ENCODE peak calls at places on chromosomes 6 and 20, in five cellular contexts. Q is stomach, Y is heart left ventricle, O is GM23248, J is hepatocyte. Z is an unnamed sample. For H3K36me3, the result is how much of the 10 kb centered on the place peaks cover.

GRCh38 chr6:155287762-155288161 is 23.9 kb downstream of the CLDN20 start:
- DNase-seq in Q (no peak), Y (no peak), O (no peak), J (no peak), Z (no peak)

GRCh38 chr6:4459032-4459431 is 317.2 kb upstream of the CDYL start:
- DNase-seq in Q (no peak), Y (no peak), O (peak), J (peak), Z (no peak)

GRCh38 chr20:8454137-8454712 is 322.2 kb downstream of the PLCB1 start:
- DNase-seq in Q (no peak), Y (no peak), O (peak), J (peak), Z (no peak)

GRCh38 chr6:74091133-74091793 is 395.3 kb downstream of the CD109 start:
- DNase-seq in Q (no peak), Y (no peak), O (peak), J (peak), Z (no peak)

GRCh38 chr20:58691773-58692578 is 624 bp upstream of the NPEPL1 start:
- DNase-seq in Q (peak), Y (peak), O (peak), J (no peak), Z (peak)

GRCh38 chr6:54194067-54194466 is 82.8 kb downstream of the MLIP start:
- DNase-seq in Q (no peak), Y (no peak), O (peak), J (peak), Z (no peak)

GRCh38 chr6:27209659-27210269 is 37.7 kb upstream of the PRSS16 start:
- DNase-seq in Q (no peak), Y (no peak), O (no peak), J (no peak), Z (no peak)

GRCh38 chr20:62736407-62737071 is 27.9 kb downstream of the NTSR1 start:
- DNase-seq in Q (no peak), Y (no peak), O (no peak), J (no peak), Z (peak)

GRCh38 chr20:46119028-46119546 is 973 bp downstream of the CD40 start:
- DNase-seq in Q (peak), Y (no peak), O (no peak), J (no peak), Z (no peak)

GRCh38 chr20:10074513-10074912 is 39.7 kb downstream of the ANKEF1 start:
- DNase-seq in Q (no peak), Y (no peak), O (peak), J (peak), Z (no peak)

GRCh38 chr20:18665135-18665534 is 77.3 kb downstream of the DTD1 start:
- DNase-seq in Q (no peak), Y (no peak), O (no peak), J (no peak), Z (no peak)

GRCh38 chr20:62306440-62307187 is 3.8 kb downstream of the ADRM1 start:
- DNase-seq in Q (no peak), Y (no peak), O (no peak), J (no peak), Z (no peak)

GRCh38 chr6:11062715-11063114 is 18.6 kb upstream of the ELOVL2 start:
- DNase-seq in Q (no peak), Y (no peak), O (no peak), J (no peak), Z (no peak)

GRCh38 chr20:43538855-43539700 is 19.7 kb upstream of the SGK2 start:
- DNase-seq in Q (no peak), Y (no peak), O (peak), J (no peak), Z (no peak)

GRCh38 chr6:91860951-91861350 is 1274.1 kb upstream of the MAP3K7 start:
- DNase-seq in Q (no peak), Y (no peak), O (no peak), J (no peak), Z (no peak)

GRCh38 chr20:3797592-3798404 is 1.7 kb downstream of the CDC25B start:
- DNase-seq in Q (no peak), Y (no peak), O (no peak), J (no peak), Z (no peak)

GRCh38 chr6:34235605-34236422 is 859 bp upstream of the HMGA1 start:
- DNase-seq in Q (peak), Y (peak), O (peak), J (peak), Z (no peak)

GRCh38 chr20:16240355-16240754 is 332.9 kb downstream of the KIF16B start:
- DNase-seq in Q (no peak), Y (no peak), O (no peak), J (no peak), Z (no peak)

GRCh38 chr6:125201961-125202729 is 48.6 kb downstream of the TPD52L1 start:
- DNase-seq in Q (peak), Y (peak), O (peak), J (peak), Z (peak)

GRCh38 chr6:125197795-125198269 is 44.3 kb downstream of the TPD52L1 start:
- DNase-seq in Q (peak), Y (peak), O (peak), J (peak), Z (peak)

GRCh38 chr6:125198285-125199009 is 44.9 kb downstream of the TPD52L1 start:
- DNase-seq in Q (no peak), Y (no peak), O (no peak), J (no peak), Z (peak)

GRCh38 chr6:125203395-125203794 is 49.8 kb downstream of the TPD52L1 start:
- DNase-seq in Q (no peak), Y (no peak), O (peak), J (no peak), Z (no peak)

GRCh38 chr6:125200986-125201385 is 47.4 kb downstream of the TPD52L1 start:
- DNase-seq in Q (no peak), Y (no peak), O (peak), J (no peak), Z (no peak)
- H3K4me3 ChIP-seq in Q (no peak), Y (no peak), O (no peak), J (no peak), Z (no peak)

GRCh38 chr20:38548356-38549083 is 32.5 kb upstream of the ADIG start:
- DNase-seq in Q (no peak), Y (no peak), O (no peak), J (no peak), Z (no peak)
- H3K36me3 ChIP-seq in Q (half or more), Y (half or more), O (half or more), J (under half), Z (under half)

DNA sequence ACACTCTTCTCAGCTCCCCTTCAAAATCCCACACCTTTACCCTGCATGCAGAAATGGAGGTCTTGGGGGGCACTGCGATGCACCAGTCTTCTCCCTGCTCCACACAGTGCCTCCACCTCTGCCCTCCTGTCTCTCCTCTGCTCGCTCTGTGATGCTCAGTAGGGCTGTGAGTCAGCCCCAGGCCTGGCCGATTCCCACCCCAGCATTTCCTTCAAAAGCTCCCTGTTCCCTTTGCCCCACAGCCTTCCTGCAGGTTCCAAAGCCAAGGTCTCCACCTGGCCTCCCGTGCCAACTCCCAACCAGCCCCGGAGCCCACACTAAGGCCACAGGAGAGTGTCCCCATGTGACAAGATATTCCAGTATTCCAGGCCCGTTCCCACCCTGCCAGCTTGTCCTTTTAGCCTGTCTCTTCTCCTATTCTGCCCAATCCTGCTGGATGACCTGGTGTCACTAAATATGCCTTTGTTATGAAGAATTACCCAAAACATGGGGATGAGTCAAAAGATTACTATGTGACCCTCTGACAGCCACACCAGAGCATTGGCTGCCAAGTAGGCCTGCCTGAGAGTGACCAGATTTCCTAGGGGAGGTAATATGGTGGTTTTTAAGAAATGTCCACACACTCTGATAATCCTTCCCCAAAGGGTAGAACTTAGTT is 118.9 kb upstream of the NXT1 start:
- DNase-seq in Q (no peak), Y (no peak), O (peak), J (no peak), Z (no peak)
- H3K4me3 ChIP-seq in Q (no peak), Y (no peak), O (no peak), J (no peak), Z (no peak)

DNA sequence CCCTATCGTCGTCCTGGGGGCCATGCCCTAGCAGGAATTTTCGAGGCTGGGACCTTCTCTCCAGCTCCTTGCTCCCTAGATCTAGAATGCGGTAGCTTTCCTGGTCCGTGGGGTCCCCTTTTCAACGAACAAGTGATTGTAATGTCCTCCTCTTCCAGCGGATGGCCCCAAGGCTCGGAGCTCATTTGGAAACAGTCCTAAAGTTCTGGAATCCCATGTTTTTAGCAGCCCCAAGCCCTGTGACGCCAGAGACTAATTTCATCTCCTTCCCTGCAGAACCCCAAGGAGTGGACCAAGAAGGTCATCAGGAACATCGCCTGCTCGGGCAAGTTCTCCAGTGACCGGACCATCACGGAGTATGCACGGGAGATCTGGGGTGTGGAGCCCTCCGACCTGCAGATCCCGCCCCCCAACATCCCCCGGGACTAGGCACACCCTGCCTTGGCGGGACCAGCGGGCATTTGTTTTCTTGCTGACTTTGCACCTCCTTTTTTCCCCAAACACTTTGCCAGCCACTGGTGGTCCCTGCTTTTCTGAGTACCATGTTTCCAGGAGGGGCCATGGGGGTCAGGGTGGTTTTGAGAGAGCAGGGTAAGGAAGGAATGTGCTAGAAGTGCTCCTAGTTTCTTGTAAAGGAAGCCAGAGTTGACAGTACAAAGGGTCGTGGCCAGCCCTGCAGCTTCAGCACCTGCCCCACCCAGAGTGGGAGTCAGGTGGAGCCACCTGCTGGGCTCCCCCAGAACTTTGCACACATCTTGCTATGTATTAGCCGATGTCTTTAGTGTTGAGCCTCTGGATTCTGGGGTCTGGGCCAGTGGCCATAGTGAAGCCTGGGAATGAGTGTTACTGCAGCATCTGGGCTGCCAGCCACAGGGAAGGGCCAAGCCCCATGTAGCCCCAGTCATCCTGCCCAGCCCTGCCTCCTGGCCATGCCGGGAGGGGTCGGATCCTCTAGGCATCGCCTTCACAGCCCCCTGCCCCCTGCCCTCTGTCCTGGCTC is 48.5 kb downstream of the PYGB start:
- DNase-seq in Q (no peak), Y (no peak), O (peak), J (peak), Z (peak)
- H3K36me3 ChIP-seq in Q (half or more), Y (half or more), O (under half), J (under half), Z (under half)

Z was measured in gastrocnemius medialis.